ENCODE peak calls at places on chromosomes 5 and 9, in ten cellular contexts. C is AG04450; R is AG09319; M is activated naive CD4-positive, alpha-beta T cell treated with Interleukin-2 at 50 U/mL for 16 hours; D is foreskin melanocyte; L is AG09309; O is body of pancreas; V is activated CD8-positive, alpha-beta T cell treated with anti-CD3 and anti-CD28 coated beads, Interleukin-2, amount 10 ng/mL, durations not matched to agents 7 days and 5 days; U is T-helper 9 cell; I is AML-193. B is an unnamed sample.

GRCh38 chr9:110623462-110624025 is 44.0 kb upstream of the SVEP1 start:
- DNase-seq in L (no peak), M (no peak), V (peak; percentile 35), C (no peak), I (peak; percentile 41), R (no peak), D (peak; percentile 9), U (no peak), O (peak; percentile 46), B (peak; percentile 32)

GRCh38 chr9:129567329-129567728 is 53.6 kb downstream of the C9orf50 start:
- DNase-seq in L (no peak), M (no peak), C (no peak), U (no peak), R (no peak), V (no peak), I (no peak), D (no peak), O (no peak), B (no peak)

GRCh38 chr5:176541338-176542134 is 4.3 kb upstream of the RNF44 start:
- DNase-seq in I (peak; percentile 64), C (no peak), V (peak; percentile 84), M (peak; percentile 60), R (no peak), U (peak; percentile 63), D (no peak), O (peak; percentile 21), L (no peak), B (peak; percentile 68)

GRCh38 chr5:71887680-71888079 is 168.6 kb downstream of the CARTPT start:
- DNase-seq in L (peak; percentile 57), C (peak; percentile 62), D (peak; percentile 35), I (peak; percentile 34), O (no peak), M (no peak), U (no peak), R (peak; percentile 51), V (peak; percentile 38), B (no peak)

GRCh38 chr9:96420468-96421219 is 2.5 kb upstream of the ZNF367 start:
- DNase-seq in U (no peak), C (peak; percentile 64), L (peak; percentile 75), O (peak; percentile 31), M (peak; percentile 26), D (peak; percentile 98), V (peak; percentile 49), I (peak; percentile 19), R (peak; percentile 74), B (no peak)

GRCh38 chr5:165919196-165919595 is 2372.2 kb upstream of the WWC1 start:
- DNase-seq in M (no peak), I (no peak), C (no peak), D (no peak), L (no peak), O (no peak), V (no peak), R (no peak), U (no peak), B (no peak)

GRCh38 chr9:6687180-6687579 is 41.7 kb upstream of the GLDC start:
- DNase-seq in O (no peak), R (no peak), V (no peak), I (no peak), L (no peak), D (no peak), U (no peak), C (no peak), M (no peak), B (no peak)

GRCh38 chr5:19314840-19315239 is 673.2 kb downstream of the CDH18 start:
- DNase-seq in M (no peak), V (no peak), I (no peak), O (no peak), C (no peak), D (no peak), U (no peak), R (no peak), L (no peak), B (no peak)

GRCh38 chr9:109799141-109799540 is 19.1 kb downstream of the PALM2AKAP2 start:
- DNase-seq in I (no peak), O (no peak), C (no peak), V (no peak), M (no peak), L (no peak), U (no peak), D (no peak), R (no peak), B (no peak)

GRCh38 chr9:76654051-76654461 is 110.2 kb upstream of the PCA3 start:
- DNase-seq in L (no peak), U (no peak), V (no peak), D (no peak), O (no peak), C (no peak), R (no peak), M (no peak), I (no peak), B (no peak)

GRCh38 chr5:58294598-58295298 is 165.1 kb downstream of the PLK2 start:
- DNase-seq in I (no peak), M (no peak), O (no peak), D (no peak), U (no peak), L (no peak), C (no peak), V (no peak), R (no peak), B (no peak)

GRCh38 chr9:134433909-134434895 is 107.9 kb downstream of the RXRA start:
- DNase-seq in D (no peak), C (no peak), O (no peak), M (no peak), U (no peak), L (no peak), V (no peak), I (no peak), R (no peak), B (no peak)

GRCh38 chr5:40906351-40906751 is 2.9 kb upstream of the C7 start:
- DNase-seq in I (no peak), D (no peak), C (no peak), U (no peak), V (no peak), M (no peak), L (no peak), R (no peak), O (no peak), B (no peak)

GRCh38 chr5:179699640-179700298 is 1.0 kb downstream of the CANX start:
- DNase-seq in R (no peak), O (peak; percentile 34), C (no peak), V (peak; percentile 45), U (no peak), M (peak; percentile 64), L (no peak), I (peak; percentile 31), D (peak; percentile 25), B (peak; percentile 53)

GRCh38 chr5:98214240-98215051 is 559.0 kb upstream of the RGMB start:
- DNase-seq in U (no peak), C (no peak), D (no peak), M (no peak), I (no peak), R (no peak), L (peak; percentile 59), V (no peak), O (no peak), B (no peak)

GRCh38 chr9:79573697-79573976 is 1.9 kb downstream of the TLE4 start:
- DNase-seq in O (no peak), M (no peak), I (no peak), L (no peak), C (no peak), R (no peak), D (no peak), U (no peak), V (no peak), B (no peak)

GRCh38 chr5:68456756-68457217 is 241.2 kb downstream of the PIK3R1 start:
- DNase-seq in D (no peak), I (no peak), L (no peak), C (no peak), V (no peak), R (no peak), U (no peak), O (peak; percentile 83), M (no peak), B (no peak)

GRCh38 chr9:110538169-110538568 is 41.4 kb downstream of the SVEP1 start:
- DNase-seq in R (peak; percentile 54), L (peak; percentile 79), I (no peak), D (no peak), O (no peak), U (no peak), M (no peak), V (no peak), C (peak; percentile 30), B (no peak)

GRCh38 chr9:116857321-116857720 is 170.2 kb downstream of the TRIM32 start:
- DNase-seq in C (no peak), I (no peak), U (no peak), O (no peak), R (no peak), M (no peak), D (no peak), L (no peak), V (no peak), B (no peak)

GRCh38 chr9:133282454-133283238 is 7.6 kb upstream of the ABO start:
- DNase-seq in I (no peak), L (no peak), R (no peak), M (no peak), O (no peak), U (no peak), D (no peak), V (no peak), C (no peak), B (no peak)

GRCh38 chr9:34994429-34995287 is 5.1 kb downstream of the DNAJB5 start:
- DNase-seq in I (peak; percentile 20), R (no peak), U (no peak), O (peak; percentile 41), D (peak; percentile 28), V (no peak), M (no peak), C (no peak), L (no peak), B (no peak)

GRCh38 chr5:146388418-146388817 is 49.8 kb downstream of the POU4F3 start:
- DNase-seq in R (no peak), V (no peak), D (no peak), I (no peak), U (no peak), O (no peak), L (no peak), C (no peak), M (no peak), B (no peak)

GRCh38 chr9:74555015-74555414 is 57.9 kb downstream of the RORB start:
- DNase-seq in M (no peak), I (no peak), D (no peak), O (peak; percentile 22), C (no peak), V (no peak), L (no peak), U (no peak), R (no peak), B (no peak)

GRCh38 chr9:38159599-38159998 is 90.6 kb upstream of the SHB start:
- DNase-seq in O (no peak), U (no peak), V (no peak), M (no peak), D (no peak), R (no peak), C (no peak), I (no peak), L (no peak), B (no peak)

GRCh38 chr9:125748511-125749099 is 1.4 kb downstream of the PBX3 start:
- DNase-seq in M (peak; percentile 6), R (no peak), L (no peak), I (no peak), D (no peak), U (no peak), V (peak; percentile 24), C (no peak), O (peak; percentile 14), B (no peak)

GRCh38 chr5:135557034-135557838 is 21.5 kb upstream of the NEUROG1 start:
- DNase-seq in D (no peak), R (no peak), C (no peak), U (no peak), O (no peak), L (no peak), I (no peak), M (no peak), V (no peak), B (no peak)

GRCh38 chr9:14086495-14086894 is 227.4 kb downstream of the NFIB start:
- DNase-seq in O (no peak), L (no peak), U (no peak), R (no peak), I (no peak), M (no peak), D (no peak), C (no peak), V (no peak), B (no peak)

GRCh38 chr9:16526380-16526779 is 344.1 kb downstream of the BNC2 start:
- DNase-seq in M (no peak), C (no peak), U (no peak), R (no peak), O (no peak), V (no peak), I (no peak), L (no peak), D (no peak), B (no peak)

B was measured in activated naive CD8-positive, alpha-beta T cell treated with anti-CD3 and anti-CD28 coated beads, Interleukin-2, amount 50 U/mL, for 24 hours.